ENCODE peak calls at places on chromosomes 12 and 14, in seven cellular contexts. One of them, this sample, is unnamed.

GRCh38 chr14:103521438-103521961 is 1.1 kb downstream of the CKB start:
- DNase-seq in activated CD4-positive, CD25-positive, alpha-beta regulatory T cell treated with anti-CD3 and anti-CD28 coated beads, Interleukin-2, amount 50 U/mL, for 72 hours: no peak
- DNase-seq in WTC11: peak; percentile 33
- DNase-seq in hippocampal formation: no peak
- DNase-seq in RWPE1: no peak
- DNase-seq in HFFc6: no peak
- DNase-seq in activated CD4-positive, alpha-beta T cell treated with anti-CD3 and anti-CD28 coated beads for 48 hours: no peak
- DNase-seq in this sample: no peak

GRCh38 chr12:42382013-42382696 is 56.2 kb downstream of the PPHLN1 start:
- DNase-seq in activated CD4-positive, CD25-positive, alpha-beta regulatory T cell treated with anti-CD3 and anti-CD28 coated beads, Interleukin-2, amount 50 U/mL, for 72 hours: no peak
- DNase-seq in WTC11: no peak
- DNase-seq in hippocampal formation: no peak
- DNase-seq in RWPE1: no peak
- DNase-seq in HFFc6: no peak
- DNase-seq in activated CD4-positive, alpha-beta T cell treated with anti-CD3 and anti-CD28 coated beads for 48 hours: no peak
- DNase-seq in this sample: no peak

GRCh38 chr14:74464785-74465184 is 28.3 kb downstream of the NPC2 start:
- DNase-seq in activated CD4-positive, CD25-positive, alpha-beta regulatory T cell treated with anti-CD3 and anti-CD28 coated beads, Interleukin-2, amount 50 U/mL, for 72 hours: no peak
- DNase-seq in WTC11: no peak
- DNase-seq in hippocampal formation: no peak
- DNase-seq in RWPE1: no peak
- DNase-seq in HFFc6: no peak
- DNase-seq in activated CD4-positive, alpha-beta T cell treated with anti-CD3 and anti-CD28 coated beads for 48 hours: no peak
- DNase-seq in this sample: no peak

GRCh38 chr12:64392221-64392620 is 1.7 kb upstream of the C12orf56 start:
- DNase-seq in activated CD4-positive, CD25-positive, alpha-beta regulatory T cell treated with anti-CD3 and anti-CD28 coated beads, Interleukin-2, amount 50 U/mL, for 72 hours: no peak
- DNase-seq in WTC11: no peak
- DNase-seq in hippocampal formation: no peak
- DNase-seq in RWPE1: peak; percentile 25
- DNase-seq in HFFc6: peak; percentile 13
- DNase-seq in activated CD4-positive, alpha-beta T cell treated with anti-CD3 and anti-CD28 coated beads for 48 hours: no peak
- DNase-seq in this sample: no peak

GRCh38 chr12:115541891-115542361 is 735.6 kb downstream of the MED13L start:
- DNase-seq in activated CD4-positive, CD25-positive, alpha-beta regulatory T cell treated with anti-CD3 and anti-CD28 coated beads, Interleukin-2, amount 50 U/mL, for 72 hours: no peak
- DNase-seq in WTC11: no peak
- DNase-seq in hippocampal formation: no peak
- DNase-seq in RWPE1: no peak
- DNase-seq in HFFc6: no peak
- DNase-seq in activated CD4-positive, alpha-beta T cell treated with anti-CD3 and anti-CD28 coated beads for 48 hours: no peak
- DNase-seq in this sample: no peak

GRCh38 chr12:65330341-65330740 is 51.9 kb downstream of the MSRB3 start:
- DNase-seq in activated CD4-positive, CD25-positive, alpha-beta regulatory T cell treated with anti-CD3 and anti-CD28 coated beads, Interleukin-2, amount 50 U/mL, for 72 hours: no peak
- DNase-seq in WTC11: no peak
- DNase-seq in hippocampal formation: no peak
- DNase-seq in RWPE1: no peak
- DNase-seq in HFFc6: no peak
- DNase-seq in activated CD4-positive, alpha-beta T cell treated with anti-CD3 and anti-CD28 coated beads for 48 hours: no peak
- DNase-seq in this sample: no peak

GRCh38 chr14:72925171-72925759 is 999 bp upstream of the DCAF4 start:
- DNase-seq in activated CD4-positive, CD25-positive, alpha-beta regulatory T cell treated with anti-CD3 and anti-CD28 coated beads, Interleukin-2, amount 50 U/mL, for 72 hours: no peak
- DNase-seq in WTC11: no peak
- DNase-seq in hippocampal formation: no peak
- DNase-seq in RWPE1: no peak
- DNase-seq in HFFc6: no peak
- DNase-seq in activated CD4-positive, alpha-beta T cell treated with anti-CD3 and anti-CD28 coated beads for 48 hours: no peak
- DNase-seq in this sample: no peak

GRCh38 chr14:61234215-61234916 is 46.8 kb downstream of the TMEM30B start:
- DNase-seq in activated CD4-positive, CD25-positive, alpha-beta regulatory T cell treated with anti-CD3 and anti-CD28 coated beads, Interleukin-2, amount 50 U/mL, for 72 hours: no peak
- DNase-seq in WTC11: no peak
- DNase-seq in hippocampal formation: no peak
- DNase-seq in RWPE1: no peak
- DNase-seq in HFFc6: no peak
- DNase-seq in activated CD4-positive, alpha-beta T cell treated with anti-CD3 and anti-CD28 coated beads for 48 hours: peak; percentile 10
- DNase-seq in this sample: no peak

GRCh38 chr14:59041308-59041707 is 147.2 kb upstream of the DAAM1 start:
- DNase-seq in activated CD4-positive, CD25-positive, alpha-beta regulatory T cell treated with anti-CD3 and anti-CD28 coated beads, Interleukin-2, amount 50 U/mL, for 72 hours: no peak
- DNase-seq in WTC11: no peak
- DNase-seq in hippocampal formation: no peak
- DNase-seq in RWPE1: no peak
- DNase-seq in HFFc6: no peak
- DNase-seq in activated CD4-positive, alpha-beta T cell treated with anti-CD3 and anti-CD28 coated beads for 48 hours: no peak
- DNase-seq in this sample: no peak

GRCh38 chr12:104358353-104359003 is 54.9 kb downstream of the EID3 start:
- DNase-seq in activated CD4-positive, CD25-positive, alpha-beta regulatory T cell treated with anti-CD3 and anti-CD28 coated beads, Interleukin-2, amount 50 U/mL, for 72 hours: peak; percentile 58
- DNase-seq in WTC11: peak; percentile 69
- DNase-seq in hippocampal formation: no peak
- DNase-seq in RWPE1: peak; percentile 34
- DNase-seq in HFFc6: peak; percentile 54
- DNase-seq in activated CD4-positive, alpha-beta T cell treated with anti-CD3 and anti-CD28 coated beads for 48 hours: peak; percentile 76
- DNase-seq in this sample: peak; percentile 59

GRCh38 chr12:65876898-65877721 is 52.8 kb downstream of the HMGA2 start:
- DNase-seq in activated CD4-positive, CD25-positive, alpha-beta regulatory T cell treated with anti-CD3 and anti-CD28 coated beads, Interleukin-2, amount 50 U/mL, for 72 hours: no peak
- DNase-seq in WTC11: peak; percentile 22
- DNase-seq in hippocampal formation: no peak
- DNase-seq in RWPE1: no peak
- DNase-seq in HFFc6: no peak
- DNase-seq in activated CD4-positive, alpha-beta T cell treated with anti-CD3 and anti-CD28 coated beads for 48 hours: no peak
- DNase-seq in this sample: no peak

GRCh38 chr12:69929125-69929524 is 104.1 kb downstream of the MYRFL start:
- DNase-seq in activated CD4-positive, CD25-positive, alpha-beta regulatory T cell treated with anti-CD3 and anti-CD28 coated beads, Interleukin-2, amount 50 U/mL, for 72 hours: no peak
- DNase-seq in WTC11: no peak
- DNase-seq in hippocampal formation: no peak
- DNase-seq in RWPE1: no peak
- DNase-seq in HFFc6: no peak
- DNase-seq in activated CD4-positive, alpha-beta T cell treated with anti-CD3 and anti-CD28 coated beads for 48 hours: no peak
- DNase-seq in this sample: no peak

GRCh38 chr12:64103821-64104220 is 118.3 kb downstream of the KICS2 start:
- DNase-seq in activated CD4-positive, CD25-positive, alpha-beta regulatory T cell treated with anti-CD3 and anti-CD28 coated beads, Interleukin-2, amount 50 U/mL, for 72 hours: no peak
- DNase-seq in WTC11: no peak
- DNase-seq in hippocampal formation: no peak
- DNase-seq in RWPE1: no peak
- DNase-seq in HFFc6: no peak
- DNase-seq in activated CD4-positive, alpha-beta T cell treated with anti-CD3 and anti-CD28 coated beads for 48 hours: no peak
- DNase-seq in this sample: no peak

GRCh38 chr14:73610692-73611091 is 1.6 kb upstream of the ACOT6 start:
- DNase-seq in activated CD4-positive, CD25-positive, alpha-beta regulatory T cell treated with anti-CD3 and anti-CD28 coated beads, Interleukin-2, amount 50 U/mL, for 72 hours: no peak
- DNase-seq in WTC11: peak; percentile 16
- DNase-seq in hippocampal formation: no peak
- DNase-seq in RWPE1: no peak
- DNase-seq in HFFc6: no peak
- DNase-seq in activated CD4-positive, alpha-beta T cell treated with anti-CD3 and anti-CD28 coated beads for 48 hours: no peak
- DNase-seq in this sample: no peak

GRCh38 chr12:80213246-80213645 is 113.9 kb downstream of the OTOGL start:
- DNase-seq in activated CD4-positive, CD25-positive, alpha-beta regulatory T cell treated with anti-CD3 and anti-CD28 coated beads, Interleukin-2, amount 50 U/mL, for 72 hours: no peak
- DNase-seq in WTC11: no peak
- DNase-seq in hippocampal formation: no peak
- DNase-seq in RWPE1: no peak
- DNase-seq in HFFc6: no peak
- DNase-seq in activated CD4-positive, alpha-beta T cell treated with anti-CD3 and anti-CD28 coated beads for 48 hours: no peak
- DNase-seq in this sample: no peak

GRCh38 chr14:52068741-52069616 is at the start of gene NID2:
- DNase-seq in activated CD4-positive, CD25-positive, alpha-beta regulatory T cell treated with anti-CD3 and anti-CD28 coated beads, Interleukin-2, amount 50 U/mL, for 72 hours: peak; percentile 52
- DNase-seq in WTC11: peak; percentile 91
- DNase-seq in hippocampal formation: no peak
- DNase-seq in RWPE1: peak; percentile 58
- DNase-seq in HFFc6: peak; percentile 93
- DNase-seq in activated CD4-positive, alpha-beta T cell treated with anti-CD3 and anti-CD28 coated beads for 48 hours: peak; percentile 72
- DNase-seq in this sample: peak; percentile 48

GRCh38 chr12:122137681-122138080 is 36.3 kb downstream of the IL31 start:
- DNase-seq in activated CD4-positive, CD25-positive, alpha-beta regulatory T cell treated with anti-CD3 and anti-CD28 coated beads, Interleukin-2, amount 50 U/mL, for 72 hours: no peak
- DNase-seq in WTC11: peak; percentile 82
- DNase-seq in hippocampal formation: no peak
- DNase-seq in RWPE1: peak; percentile 76
- DNase-seq in HFFc6: no peak
- DNase-seq in activated CD4-positive, alpha-beta T cell treated with anti-CD3 and anti-CD28 coated beads for 48 hours: peak; percentile 18
- DNase-seq in this sample: no peak

This sample was measured in stimulated activated naive B cell treated with anti-CD40 and anti-IgM and Interleukin-4, amounts not matched to agents 10 μg/mL and 1 μg/mL and 100 μg/mL, for 72 hours.